ENCODE peak calls at places on chromosomes 2 and 18, in ten cellular contexts. O, L, B, R, N, K, S, A, E and V are unnamed samples.

GRCh38 chr2:128786800-128787478 is 468.3 kb upstream of the HS6ST1 start:
- DNase-seq in O (no peak), L (no peak), B (no peak), R (no peak), N (no peak), K (no peak), S (no peak), A (no peak), E (no peak), V (no peak)

GRCh38 chr2:68594674-68595492 is 48.5 kb upstream of the PROKR1 start:
- DNase-seq in O (peak; percentile 75), L (peak; percentile 10), B (no peak), R (peak; percentile 31), N (peak; percentile 3), K (no peak), S (peak; percentile 33), A (no peak), E (no peak), V (peak; percentile 34)

GRCh38 chr2:229798446-229799147 is 84.2 kb upstream of the DNER start:
- DNase-seq in O (no peak), L (no peak), B (no peak), R (no peak), N (no peak), K (peak; percentile 50), S (no peak), A (no peak), E (no peak), V (peak; percentile 33)

GRCh38 chr2:225526731-225527427 is 127.4 kb downstream of the NYAP2 start:
- DNase-seq in O (no peak), L (no peak), B (no peak), R (no peak), N (no peak), K (no peak), S (no peak), A (no peak), E (no peak), V (no peak)

GRCh38 chr2:211591456-211591855 is 947.1 kb downstream of the ERBB4 start:
- DNase-seq in O (no peak), L (no peak), B (no peak), R (no peak), N (no peak), K (no peak), S (no peak), A (no peak), E (no peak), V (no peak)

GRCh38 chr2:197328461-197328860 is 17.9 kb upstream of the ANKRD44 start:
- DNase-seq in O (no peak), L (no peak), B (no peak), R (no peak), N (no peak), K (no peak), S (no peak), A (no peak), E (no peak), V (no peak)

GRCh38 chr2:46554381-46554780 is 75.0 kb downstream of the TMEM247 start:
- DNase-seq in O (no peak), L (peak; percentile 78), B (peak; percentile 71), R (no peak), N (no peak), K (no peak), S (no peak), A (no peak), E (no peak), V (no peak)

GRCh38 chr2:27131429-27131828 is 3.0 kb downstream of the PREB start:
- DNase-seq in O (no peak), L (no peak), B (no peak), R (no peak), N (no peak), K (no peak), S (no peak), A (no peak), E (no peak), V (no peak)

GRCh38 chr2:73972846-73973245 is 11.9 kb upstream of the TET3 start:
- DNase-seq in O (no peak), L (no peak), B (no peak), R (no peak), N (no peak), K (no peak), S (no peak), A (no peak), E (no peak), V (no peak)

GRCh38 chr2:147223119-147223518 is 621.7 kb upstream of the ACVR2A start:
- DNase-seq in O (no peak), L (no peak), B (no peak), R (no peak), N (no peak), K (no peak), S (no peak), A (no peak), E (no peak), V (no peak)

GRCh38 chr2:163682695-163683094 is 53.1 kb downstream of the FIGN start:
- DNase-seq in O (no peak), L (no peak), B (no peak), R (no peak), N (no peak), K (no peak), S (no peak), A (no peak), E (no peak), V (no peak)

GRCh38 chr2:224433442-224433841 is 31.5 kb upstream of the FAM124B start:
- DNase-seq in O (no peak), L (no peak), B (no peak), R (no peak), N (no peak), K (no peak), S (no peak), A (no peak), E (no peak), V (no peak)

GRCh38 chr2:128452536-128453530 is 134.2 kb upstream of the HS6ST1 start:
- DNase-seq in O (no peak), L (no peak), B (peak; percentile 4), R (no peak), N (no peak), K (peak; percentile 7), S (no peak), A (no peak), E (no peak), V (peak; percentile 10)

GRCh38 chr2:15983496-15983895 is 43.1 kb downstream of the MYCN start:
- DNase-seq in O (no peak), L (no peak), B (no peak), R (no peak), N (no peak), K (no peak), S (no peak), A (no peak), E (no peak), V (no peak)

GRCh38 chr18:12862467-12862866 is 21.6 kb downstream of the PTPN2 start:
- DNase-seq in O (no peak), L (no peak), B (no peak), R (no peak), N (no peak), K (no peak), S (no peak), A (no peak), E (no peak), V (no peak)
- H3K27ac ChIP-seq in O (no peak overlapping the region), L (no peak overlapping the region), B (no peak overlapping the region), R (no peak overlapping the region), N (no peak overlapping the region), K (no peak overlapping the region), S (no peak overlapping the region), A (no peak overlapping the region), E (no peak overlapping the region), V (no peak overlapping the region)

GRCh38 chr2:136997550-136997949 is 232.2 kb downstream of the THSD7B start:
- DNase-seq in O (no peak), L (no peak), B (no peak), R (no peak), N (no peak), K (no peak), S (no peak), A (no peak), E (no peak), V (no peak)
- H3K27ac ChIP-seq in O (no peak overlapping the region), L (no peak overlapping the region), B (no peak overlapping the region), R (no peak overlapping the region), N (no peak overlapping the region), K (no peak overlapping the region), S (no peak overlapping the region), A (no peak overlapping the region), E (no peak overlapping the region), V (no peak overlapping the region)

DNA sequence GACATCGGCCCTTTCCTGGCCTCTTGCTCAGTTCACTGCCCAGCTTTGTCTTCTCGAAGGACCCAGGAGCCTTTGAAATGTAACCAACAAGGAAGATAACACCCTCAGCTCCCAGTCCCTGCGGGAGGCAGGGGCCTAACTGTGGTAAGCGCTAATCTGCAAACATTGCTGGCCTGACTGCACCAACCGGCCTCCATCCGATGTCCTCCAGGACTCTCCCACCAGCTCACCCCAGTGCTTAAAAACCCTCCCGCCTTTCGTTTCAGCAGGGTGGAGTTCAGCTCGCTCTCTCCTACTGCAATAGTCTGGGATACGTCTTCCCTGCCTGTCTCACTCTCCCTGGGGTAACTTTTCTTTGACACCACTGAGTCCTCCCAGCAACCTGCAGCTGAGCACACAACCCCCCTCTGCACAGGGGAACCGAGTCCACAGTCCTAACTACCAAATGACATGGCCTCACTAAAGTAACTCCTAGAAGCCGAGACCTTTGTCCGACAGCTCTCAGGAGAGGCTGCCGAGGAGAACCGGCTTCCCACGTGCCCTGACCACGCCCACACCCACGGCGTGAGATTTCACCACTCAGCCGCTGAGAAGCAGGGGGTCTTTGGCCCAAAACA is 76.1 kb downstream of the MBP start:
- DNase-seq in O (no peak), L (no peak), B (no peak), R (no peak), N (no peak), K (no peak), S (no peak), A (no peak), E (no peak), V (peak; percentile 83)
- H3K27ac ChIP-seq in O (no peak overlapping the region), L (peak overlapping the region; percentile 68), B (peak overlapping the region; percentile 64), R (no peak overlapping the region), N (no peak overlapping the region), K (peak overlapping the region; percentile 6), S (peak overlapping the region; percentile 35), A (peak overlapping the region; percentile 95), E (peak overlapping the region; percentile 98), V (peak overlapping the region; percentile 90)

GRCh38 chr2:191030521-191031154 is 16.7 kb upstream of the STAT1 start:
- DNase-seq in O (peak; percentile 16), L (no peak), B (no peak), R (no peak), N (no peak), K (no peak), S (no peak), A (no peak), E (no peak), V (peak; percentile 41)
- H3K27ac ChIP-seq in O (no peak overlapping the region), L (no peak overlapping the region), B (no peak overlapping the region), R (no peak overlapping the region), N (no peak overlapping the region), K (no peak overlapping the region), S (no peak overlapping the region), A (no peak overlapping the region), E (no peak overlapping the region), V (no peak overlapping the region)

GRCh38 chr2:134289225-134289624 is 35.4 kb downstream of the MGAT5 start:
- DNase-seq in O (no peak), L (no peak), B (peak; percentile 48), R (no peak), N (no peak), K (no peak), S (no peak), A (no peak), E (no peak), V (no peak)
- H3K27ac ChIP-seq in O (no peak overlapping the region), L (no peak overlapping the region), B (no peak overlapping the region), R (no peak overlapping the region), N (no peak overlapping the region), K (no peak overlapping the region), S (no peak overlapping the region), A (no peak overlapping the region), E (no peak overlapping the region), V (no peak overlapping the region)

GRCh38 chr2:176092270-176093144 is at the start of gene HOXD13:
- DNase-seq in O (peak; percentile 36), L (no peak), B (no peak), R (no peak), N (no peak), K (no peak), S (no peak), A (no peak), E (no peak), V (no peak)
- H3K27ac ChIP-seq in O (no peak within 1 kb of the TSS), L (no peak within 1 kb of the TSS), B (no peak within 1 kb of the TSS), R (no peak within 1 kb of the TSS), N (no peak within 1 kb of the TSS), K (no peak within 1 kb of the TSS), S (no peak within 1 kb of the TSS), A (no peak within 1 kb of the TSS), E (no peak within 1 kb of the TSS), V (no peak within 1 kb of the TSS)